ENCODE peak calls at places on chromosomes 5 and 9, in four cellular contexts. Q is vagina, I is hepatocyte, J is progenitor cell of endocrine pancreas. O is an unnamed sample.

GRCh38 chr5:150642567-150642927 is 2.1 kb downstream of the SYNPO start:
- DNase-seq in Q (no peak), I (peak; percentile 82), J (no peak), O (no peak)

GRCh38 chr5:151682240-151682639 is 4.5 kb downstream of the SPARC start:
- DNase-seq in Q (no peak), I (no peak), J (no peak), O (no peak)

GRCh38 chr5:77773734-77774280 is 2.3 kb downstream of the TBCA start:
- DNase-seq in Q (no peak), I (no peak), J (no peak), O (no peak)

GRCh38 chr5:39448504-39449128 is 23.8 kb upstream of the DAB2 start:
- DNase-seq in Q (no peak), I (peak; percentile 33), J (no peak), O (no peak)

GRCh38 chr5:103808464-103809106 is 246.0 kb upstream of the NUDT12 start:
- DNase-seq in Q (no peak), I (peak; percentile 79), J (peak; percentile 15), O (peak; percentile 42)

GRCh38 chr5:131379723-131380122 is 115.9 kb downstream of the CDC42SE2 start:
- DNase-seq in Q (no peak), I (peak; percentile 11), J (no peak), O (no peak)

GRCh38 chr5:157976429-157976828 is 117.5 kb upstream of the CLINT1 start:
- DNase-seq in Q (no peak), I (no peak), J (no peak), O (no peak)

GRCh38 chr9:36136894-36137391 is 410 bp downstream of the GLIPR2 start:
- DNase-seq in Q (no peak), I (peak; percentile 29), J (no peak), O (peak; percentile 36)

GRCh38 chr9:126919193-126919592 is 4.6 kb downstream of the RALGPS1 start:
- DNase-seq in Q (no peak), I (peak; percentile 30), J (no peak), O (no peak)

GRCh38 chr9:35616681-35617459 is 1.3 kb downstream of the CD72 start:
- DNase-seq in Q (no peak), I (peak; percentile 80), J (no peak), O (peak; percentile 70)

GRCh38 chr9:16150938-16151650 is 598.3 kb downstream of the CCDC171 start:
- DNase-seq in Q (no peak), I (no peak), J (no peak), O (no peak)

GRCh38 chr9:107693620-107694326 is 204.2 kb upstream of the KLF4 start:
- DNase-seq in Q (no peak), I (no peak), J (no peak), O (no peak)

GRCh38 chr5:132256783-132257130 is 739 bp upstream of the PDLIM4 start:
- DNase-seq in Q (no peak), I (no peak), J (no peak), O (no peak)

GRCh38 chr5:71986101-71986500 is 121.2 kb upstream of the MAP1B start:
- DNase-seq in Q (no peak), I (no peak), J (no peak), O (no peak)

GRCh38 chr5:44774279-44774880 is 34.4 kb upstream of the MRPS30 start:
- DNase-seq in Q (no peak), I (peak; percentile 65), J (no peak), O (no peak)

GRCh38 chr9:131645078-131645776 is 94.6 kb downstream of the RAPGEF1 start:
- DNase-seq in Q (no peak), I (no peak), J (no peak), O (no peak)

GRCh38 chr9:35096035-35096849 is at the start of gene PIGO:
- DNase-seq in Q (no peak), I (peak; percentile 94), J (peak; percentile 92), O (peak; percentile 92)

GRCh38 chr5:170121321-170121720 is 15.6 kb downstream of the FOXI1 start:
- DNase-seq in Q (no peak), I (no peak), J (no peak), O (no peak)

GRCh38 chr9:33535541-33535940 is 11.5 kb downstream of the ANKRD18B start:
- DNase-seq in Q (no peak), I (no peak), J (no peak), O (no peak)

GRCh38 chr9:88075966-88076285 is 62.3 kb downstream of the SPATA31C2 start:
- DNase-seq in Q (no peak), I (no peak), J (no peak), O (no peak)

GRCh38 chr5:149839761-149840160 is 104.8 kb downstream of the PDE6A start:
- DNase-seq in Q (no peak), I (no peak), J (no peak), O (no peak)

GRCh38 chr9:76216161-76216649 is 178.0 kb downstream of the RFK start:
- DNase-seq in Q (no peak), I (peak; percentile 16), J (no peak), O (no peak)

GRCh38 chr9:115349542-115349941 is 231.6 kb upstream of the TNC start:
- DNase-seq in Q (no peak), I (no peak), J (no peak), O (no peak)

GRCh38 chr9:123418052-123418430 is 62.0 kb downstream of the CRB2 start:
- DNase-seq in Q (no peak), I (no peak), J (no peak), O (no peak)

GRCh38 chr5:95899040-95899439 is 62.6 kb downstream of the ELL2 start:
- DNase-seq in Q (no peak), I (no peak), J (no peak), O (no peak)

GRCh38 chr5:83285661-83286398 is 185.7 kb upstream of the VCAN start:
- DNase-seq in Q (no peak), I (no peak), J (no peak), O (no peak)

GRCh38 chr5:131848662-131849061 is 51.8 kb upstream of the FNIP1 start:
- DNase-seq in Q (no peak), I (no peak), J (no peak), O (no peak)

GRCh38 chr9:137029058-137029922 is 1.3 kb upstream of the ABCA2 start:
- DNase-seq in Q (no peak), I (peak; percentile 83), J (peak; percentile 88), O (peak; percentile 94)

GRCh38 chr5:141605523-141606277 is 13.1 kb downstream of the DIAPH1 start:
- DNase-seq in Q (no peak), I (no peak), J (no peak), O (no peak)

GRCh38 chr5:154038241-154038603 is 488 bp downstream of the FAM114A2 start:
- DNase-seq in Q (no peak), I (peak; percentile 43), J (no peak), O (no peak)

GRCh38 chr9:136974834-136975535 is 2.3 kb upstream of the PTGDS start:
- DNase-seq in Q (no peak), I (no peak), J (no peak), O (no peak)

GRCh38 chr9:73183917-73184861 is 32.5 kb downstream of the ANXA1 start:
- DNase-seq in Q (no peak), I (peak; percentile 56), J (no peak), O (no peak)

GRCh38 chr5:135308752-135309151 is 90.3 kb downstream of the MACROH2A1 start:
- DNase-seq in Q (peak; percentile 85), I (peak; percentile 63), J (no peak), O (no peak)

GRCh38 chr9:113530942-113531341 is 67.4 kb downstream of the RGS3 start:
- DNase-seq in Q (no peak), I (no peak), J (no peak), O (no peak)
- TF ChIP-seq CTCF in Q (no peak), I (no peak), J (no peak), O (no peak)

DNA sequence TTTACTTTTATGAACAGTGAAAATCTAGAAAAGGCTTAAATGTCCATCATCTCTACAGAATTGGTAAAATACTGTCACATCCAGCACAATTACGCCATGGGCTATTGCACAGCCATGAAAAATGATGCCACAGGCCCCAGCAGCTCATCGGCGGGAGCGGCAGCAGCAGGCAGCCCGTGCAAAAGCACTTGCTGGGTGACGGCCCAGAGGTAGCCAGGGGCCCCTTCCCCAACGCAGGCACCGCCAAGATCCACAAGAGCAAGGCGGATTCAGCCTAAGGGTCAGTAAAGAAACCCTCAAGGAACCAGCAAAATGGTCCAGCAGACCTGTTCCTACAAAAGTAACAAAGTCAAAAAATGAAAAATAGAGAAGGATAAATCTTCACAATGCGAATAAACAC is 272.7 kb downstream of the AGTPBP1 start:
- DNase-seq in Q (no peak), I (no peak), J (no peak), O (no peak)
- TF ChIP-seq CTCF in Q (no peak), I (no peak), J (no peak), O (no peak)

GRCh38 chr5:139740138-139740992 is 55.2 kb upstream of the PSD2 start:
- DNase-seq in Q (no peak), I (no peak), J (no peak), O (peak; percentile 61)
- TF ChIP-seq CTCF in Q (no peak), I (no peak), J (no peak), O (no peak)

GRCh38 chr9:104780796-104781395 is 17.0 kb downstream of the NIPSNAP3B start:
- DNase-seq in Q (no peak), I (no peak), J (no peak), O (no peak)
- TF ChIP-seq CTCF in Q (peak; percentile 23), I (peak; percentile 46), J (peak; percentile 43), O (no peak)

DNA sequence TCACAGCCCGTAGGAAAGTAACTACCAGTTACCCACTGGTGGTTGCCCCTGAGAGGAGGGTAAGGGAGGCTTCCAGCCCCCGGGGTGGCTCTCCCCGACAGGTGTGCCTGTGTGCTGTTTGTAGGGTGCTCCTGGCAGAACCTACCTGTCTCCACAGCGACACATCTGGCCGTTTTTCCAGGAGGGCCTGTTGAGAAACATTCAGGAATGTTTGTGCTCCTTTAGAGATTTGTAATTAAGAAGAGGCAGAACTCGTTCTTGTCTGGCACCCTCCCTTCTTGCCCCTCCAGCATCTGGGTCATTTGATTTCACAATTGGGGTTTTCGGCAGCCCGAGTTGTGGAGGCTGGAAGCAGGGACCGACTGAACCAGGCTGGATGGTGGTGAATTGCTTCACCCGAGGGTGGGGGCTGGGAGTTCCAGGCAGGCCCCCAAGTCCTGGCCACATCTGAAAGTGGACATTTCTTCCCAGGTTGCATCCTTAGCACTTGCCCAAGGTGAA is 74.2 kb downstream of the WWC1 start:
- DNase-seq in Q (no peak), I (peak; percentile 59), J (no peak), O (no peak)
- TF ChIP-seq CTCF in Q (no peak), I (peak; percentile 40), J (peak; percentile 47), O (no peak)

GRCh38 chr5:125483609-125484008 is 737.2 kb upstream of the ZNF608 start:
- DNase-seq in Q (no peak), I (no peak), J (no peak), O (no peak)
- TF ChIP-seq CTCF in Q (no peak), I (no peak), J (no peak), O (no peak)

GRCh38 chr5:120330555-120330954 is 133.5 kb upstream of the PRR16 start:
- DNase-seq in Q (no peak), I (no peak), J (no peak), O (no peak)
- TF ChIP-seq CTCF in Q (no peak), I (no peak), J (no peak), O (no peak)

GRCh38 chr9:38680827-38681226 is 39.1 kb downstream of the FAM240B start:
- DNase-seq in Q (no peak), I (no peak), J (no peak), O (peak; percentile 84)
- TF ChIP-seq CTCF in Q (no peak), I (no peak), J (no peak), O (no peak)